ENCODE peak calls at places on chromosome 17, in six cellular contexts. E is cardiac muscle cell, W is A549, J is transverse colon, O is foreskin keratinocyte, M is Calu3. Y is an unnamed sample.
A peak's percentile ranks its signal among the peaks of the same experiment; 100 is the strongest.

GRCh38 chr17:81812571-81813370 is 8.8 kb downstream of the GCGR start:
- DNase-seq in E (no peak), W (no peak), J (no peak), O (no peak), M (no peak), Y (no peak)

GRCh38 chr17:5405400-5405799 is 14.1 kb downstream of the NUP88 start:
- DNase-seq in E (no peak), W (no peak), J (no peak), O (no peak), M (no peak), Y (no peak)

GRCh38 chr17:70024253-70024652 is 50.8 kb upstream of the KCNJ16 start:
- DNase-seq in E (no peak), W (no peak), J (no peak), O (no peak), M (no peak), Y (no peak)

GRCh38 chr17:57201481-57201880 is 54.8 kb upstream of the MSI2 start:
- DNase-seq in E (no peak), W (no peak), J (no peak), O (no peak), M (no peak), Y (no peak)

GRCh38 chr17:962166-962565 is 17.4 kb downstream of the NXN start:
- DNase-seq in E (no peak), W (no peak), J (no peak), O (no peak), M (no peak), Y (no peak)

GRCh38 chr17:11485802-11486421 is 112.4 kb upstream of the DNAH9 start:
- DNase-seq in E (peak; percentile 66), W (no peak), J (no peak), O (no peak), M (no peak), Y (no peak)

GRCh38 chr17:31534223-31534888 is 142.9 kb downstream of the RAB11FIP4 start:
- DNase-seq in E (no peak), W (no peak), J (no peak), O (peak; percentile 83), M (no peak), Y (no peak)

GRCh38 chr17:65902831-65903549 is 288.9 kb downstream of the CEP112 start:
- DNase-seq in E (no peak), W (no peak), J (no peak), O (no peak), M (no peak), Y (no peak)

GRCh38 chr17:74453665-74454196 is 12.7 kb upstream of the CD300A start:
- DNase-seq in E (peak; percentile 93), W (peak; percentile 77), J (no peak), O (no peak), M (no peak), Y (no peak)

GRCh38 chr17:81400939-81401726 is 5.9 kb downstream of the BAHCC1 start:
- DNase-seq in E (no peak), W (no peak), J (no peak), O (no peak), M (no peak), Y (no peak)

GRCh38 chr17:73722163-73722562 is 77.9 kb upstream of the SDK2 start:
- DNase-seq in E (no peak), W (no peak), J (no peak), O (no peak), M (no peak), Y (no peak)

GRCh38 chr17:67993153-67993997 is 2.9 kb downstream of the C17orf58 start:
- DNase-seq in E (peak; percentile 91), W (peak; percentile 90), J (peak; percentile 85), O (peak; percentile 52), M (peak; percentile 89), Y (peak; percentile 69)

GRCh38 chr17:42423766-42424165 is 710 bp upstream of the CAVIN1 start:
- DNase-seq in E (no peak), W (no peak), J (no peak), O (no peak), M (no peak), Y (no peak)

GRCh38 chr17:58525239-58525638 is 10.8 kb upstream of the MTMR4 start:
- DNase-seq in E (no peak), W (no peak), J (peak; percentile 33), O (peak; percentile 28), M (no peak), Y (no peak)

GRCh38 chr17:11506635-11507034 is 91.6 kb upstream of the DNAH9 start:
- DNase-seq in E (peak; percentile 86), W (peak; percentile 9), J (no peak), O (peak; percentile 2), M (no peak), Y (peak; percentile 67)

GRCh38 chr17:74695629-74696028 is 17.1 kb downstream of the CD300LF start:
- DNase-seq in E (no peak), W (no peak), J (no peak), O (no peak), M (no peak), Y (no peak)

GRCh38 chr17:864315-864714 is 82.2 kb downstream of the MRM3 start:
- DNase-seq in E (no peak), W (no peak), J (no peak), O (peak; percentile 66), M (no peak), Y (no peak)

GRCh38 chr17:73622381-73622780 is 21.9 kb downstream of the SDK2 start:
- DNase-seq in E (no peak), W (no peak), J (no peak), O (no peak), M (no peak), Y (no peak)

GRCh38 chr17:7403043-7403901 is 625 bp downstream of the TMEM256 start:
- DNase-seq in E (no peak), W (peak; percentile 38), J (peak; percentile 75), O (no peak), M (no peak), Y (peak; percentile 34)

GRCh38 chr17:7404737-7405412 is 978 bp upstream of the TMEM256 start:
- DNase-seq in E (peak; percentile 75), W (no peak), J (no peak), O (no peak), M (peak; percentile 41), Y (peak; percentile 16)

GRCh38 chr17:7405413-7405881 is 1.6 kb upstream of the TMEM256 start:
- DNase-seq in E (peak; percentile 25), W (no peak), J (no peak), O (no peak), M (no peak), Y (no peak)

GRCh38 chr17:7405882-7406825 is 1.5 kb upstream of the NLGN2 start:
- DNase-seq in E (no peak), W (no peak), J (no peak), O (no peak), M (no peak), Y (no peak)

DNA sequence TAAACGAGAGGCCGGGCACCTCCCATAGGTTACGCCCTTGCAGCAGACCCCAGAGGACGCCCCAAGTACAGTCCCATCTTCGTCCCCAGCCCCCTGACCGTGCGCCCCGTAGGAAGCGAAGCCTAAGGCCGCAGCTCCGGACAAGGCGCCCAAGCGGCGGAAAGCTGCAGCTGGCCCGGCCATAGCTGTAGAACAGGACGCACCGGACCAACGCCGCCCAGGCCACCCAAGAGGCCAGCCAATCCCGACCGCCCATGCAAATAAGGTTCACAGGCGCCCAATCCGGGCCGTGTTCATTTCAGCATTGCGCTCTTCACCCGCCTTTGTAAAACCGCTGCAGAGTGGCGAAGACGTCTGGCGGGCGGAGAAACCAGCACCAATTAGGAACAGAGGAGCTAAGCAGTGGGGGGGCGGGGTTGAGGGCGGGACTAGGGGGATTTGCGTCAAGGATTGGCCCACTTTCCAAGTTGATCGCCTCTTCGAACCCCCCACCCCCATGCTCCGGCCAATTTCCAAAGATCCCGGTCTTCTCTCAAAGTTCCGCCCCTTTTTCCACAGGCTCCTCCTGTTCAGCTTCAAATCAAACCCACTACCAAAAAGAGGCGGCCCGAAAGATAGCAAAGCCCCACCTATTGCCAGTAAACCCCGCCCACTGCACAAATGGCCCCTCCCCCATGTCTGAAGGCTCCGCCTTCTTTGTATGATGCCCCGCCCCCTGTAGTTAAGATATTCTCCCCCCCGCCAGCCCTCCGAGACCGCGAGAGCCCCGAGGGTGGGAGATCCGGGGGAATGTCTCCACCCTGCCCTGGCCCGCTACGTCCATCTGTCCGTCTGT is at the start of gene TMEM256:
- DNase-seq in E (peak; percentile 100), W (peak; percentile 100), J (peak; percentile 99), O (peak; percentile 99), M (peak; percentile 93), Y (peak; percentile 94)
- TF ChIP-seq CTCF in E (no peak), W (no peak), J (peak; percentile 41), O (no peak), M (no peak), Y (peak; percentile 19)

DNA sequence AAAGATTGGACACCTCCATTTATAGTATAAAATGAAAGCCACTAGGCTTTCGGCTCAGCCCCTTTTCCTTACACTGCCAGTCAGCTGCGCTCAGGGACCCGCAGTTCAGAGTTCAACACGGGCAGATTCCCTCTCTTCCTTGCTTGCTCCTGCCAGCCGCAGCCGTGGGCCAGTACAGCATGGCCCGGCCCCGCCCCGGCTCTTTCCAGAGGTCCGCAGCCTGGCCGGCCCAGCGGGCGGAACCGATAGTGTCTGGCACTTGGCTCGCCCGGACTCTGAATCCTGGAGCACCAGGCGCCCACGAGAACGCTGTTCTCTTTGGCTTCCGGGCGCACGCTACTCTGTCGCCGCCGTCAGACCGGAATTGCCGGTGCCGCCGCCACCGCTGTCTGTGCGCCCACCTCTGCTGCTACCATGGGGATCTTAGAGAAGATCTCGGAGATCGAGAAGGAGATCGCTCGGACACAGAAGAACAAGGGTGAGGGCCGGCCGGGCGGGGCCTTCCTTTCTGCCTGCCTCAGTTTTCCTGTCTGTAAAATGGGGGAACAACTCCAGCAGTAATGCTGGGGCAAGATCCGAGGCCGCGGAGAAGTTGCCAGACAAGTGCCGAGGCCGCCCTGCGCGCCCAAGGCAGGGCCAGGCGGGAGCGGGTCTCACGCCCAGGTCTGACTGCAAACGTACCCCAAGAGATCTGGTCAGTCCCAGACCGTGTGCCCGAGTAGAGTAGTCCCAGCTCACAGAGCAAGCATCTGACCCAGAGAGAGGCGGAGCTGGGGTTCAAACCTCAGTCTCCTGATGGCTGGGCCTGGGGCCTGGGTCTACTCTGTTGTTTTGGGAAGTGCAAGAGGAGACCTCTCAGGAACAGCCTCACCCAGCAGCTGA is at the start of gene DRG2:
- DNase-seq in E (peak; percentile 95), W (peak; percentile 96), J (peak; percentile 94), O (peak; percentile 77), M (peak; percentile 89), Y (peak; percentile 96)
- TF ChIP-seq CTCF in E (no peak), W (peak; percentile 24), J (peak; percentile 12), O (peak; percentile 43), M (no peak), Y (no peak)

GRCh38 chr17:76527430-76528111 is 9.9 kb downstream of the CYGB start:
- DNase-seq in E (no peak), W (no peak), J (peak; percentile 77), O (peak; percentile 64), M (peak; percentile 55), Y (no peak)
- TF ChIP-seq CTCF in E (no peak), W (no peak), J (peak; percentile 25), O (no peak), M (no peak), Y (no peak)

DNA sequence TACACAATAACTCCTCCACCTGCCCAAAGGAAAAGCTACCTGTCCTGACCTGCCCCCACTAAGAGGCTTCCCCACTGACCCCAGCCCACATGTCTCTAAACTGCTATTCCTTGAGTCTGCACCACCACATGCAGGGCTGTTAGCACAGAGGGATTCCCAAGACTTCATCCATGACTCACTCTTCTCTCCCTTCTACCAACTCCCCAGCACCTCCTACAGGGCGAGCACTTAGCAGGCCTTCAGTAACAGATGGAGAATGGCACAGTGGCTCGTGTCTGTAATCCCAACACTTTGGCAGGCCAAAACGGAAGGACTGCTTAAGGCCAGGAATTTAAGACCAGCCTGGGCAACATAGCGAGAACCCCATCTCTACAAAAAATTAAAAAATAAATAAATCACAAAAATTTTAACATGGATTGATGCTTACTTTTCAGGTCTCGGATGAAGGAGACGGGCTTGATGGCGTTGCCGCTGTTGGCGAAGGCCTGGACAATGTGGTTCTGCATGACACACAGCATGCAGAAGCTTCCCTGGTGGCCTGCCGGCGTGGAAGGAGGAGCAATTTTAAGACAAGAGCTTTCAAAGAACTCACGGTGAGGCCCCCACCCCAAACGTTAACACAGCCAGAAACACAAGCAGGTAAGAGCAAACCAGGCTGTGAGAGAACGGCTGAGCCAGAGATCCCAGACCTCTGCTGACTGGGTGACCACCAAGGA is 12.0 kb downstream of the USP36 start:
- DNase-seq in E (no peak), W (peak; percentile 67), J (no peak), O (peak; percentile 36), M (peak; percentile 12), Y (no peak)
- TF ChIP-seq CTCF in E (peak; percentile 34), W (peak; percentile 26), J (no peak), O (peak; percentile 66), M (no peak), Y (no peak)